ENCODE peak calls at places on chromosomes 13 and 19, in six cellular contexts. D is A549, B is H9, P is body of pancreas, Z is astrocyte, Y is left ventricle myocardium inferior. U is an unnamed sample. For H3K4me1, the result is how much of the 10 kb centered on the place peaks cover.

GRCh38 chr19:40571831-40572495 is 4.7 kb upstream of the SHKBP1 start:
- DNase-seq in D (no peak), B (no peak), P (no peak), Z (no peak), Y (no peak), U (no peak)

GRCh38 chr19:4916292-4917082 is 7.2 kb downstream of the UHRF1 start:
- DNase-seq in D (no peak), B (no peak), P (no peak), Z (no peak), Y (no peak), U (peak)

GRCh38 chr19:4967738-4968461 is 1.0 kb upstream of the KDM4B start:
- DNase-seq in D (no peak), B (no peak), P (no peak), Z (no peak), Y (no peak), U (no peak)

GRCh38 chr13:26046639-26047038 is 5.2 kb downstream of the SHISA2 start:
- DNase-seq in D (no peak), B (no peak), P (no peak), Z (no peak), Y (no peak), U (no peak)

GRCh38 chr19:5913739-5914357 is at the start of gene CAPS:
- DNase-seq in D (peak), B (no peak), P (peak), Z (peak), Y (peak), U (no peak)

GRCh38 chr13:76725211-76725610 is 161.0 kb downstream of the KCTD12 start:
- DNase-seq in D (no peak), B (no peak), P (no peak), Z (peak), Y (no peak), U (no peak)

GRCh38 chr19:55467236-55468053 is 2.9 kb upstream of the C19orf85 start:
- DNase-seq in D (peak), B (peak), P (peak), Z (no peak), Y (peak), U (peak)

GRCh38 chr19:48274173-48274572 is 4.3 kb downstream of the ZNF114 start:
- DNase-seq in D (no peak), B (no peak), P (no peak), Z (no peak), Y (no peak), U (no peak)

GRCh38 chr13:60654405-60654804 is 257.4 kb downstream of the TDRD3 start:
- DNase-seq in D (peak), B (no peak), P (peak), Z (no peak), Y (peak), U (no peak)

GRCh38 chr19:53555352-53555751 is 17.4 kb downstream of the ZNF331 start:
- DNase-seq in D (no peak), B (no peak), P (no peak), Z (no peak), Y (no peak), U (no peak)

GRCh38 chr13:99028890-99029289 is 51.0 kb upstream of the DOCK9 start:
- DNase-seq in D (peak), B (peak), P (no peak), Z (no peak), Y (no peak), U (no peak)

GRCh38 chr19:10587022-10587838 is at the start of gene AP1M2:
- DNase-seq in D (no peak), B (peak), P (peak), Z (no peak), Y (no peak), U (no peak)

GRCh38 chr13:101736551-101736950 is 284.1 kb downstream of the ITGBL1 start:
- DNase-seq in D (no peak), B (no peak), P (no peak), Z (no peak), Y (no peak), U (no peak)

GRCh38 chr13:110421061-110421460 is 114.0 kb downstream of the COL4A2 start:
- DNase-seq in D (no peak), B (no peak), P (no peak), Z (peak), Y (no peak), U (no peak)

GRCh38 chr19:13146763-13147563 is 3.2 kb downstream of the STX10 start:
- DNase-seq in D (peak), B (no peak), P (peak), Z (no peak), Y (no peak), U (no peak)

GRCh38 chr13:35988648-35989081 is 142.5 kb downstream of the DCLK1 start:
- DNase-seq in D (no peak), B (no peak), P (no peak), Z (peak), Y (no peak), U (no peak)

GRCh38 chr13:101919541-101920306 is 467.2 kb downstream of the ITGBL1 start:
- DNase-seq in D (no peak), B (peak), P (no peak), Z (peak), Y (peak), U (no peak)

GRCh38 chr13:33815011-33815550 is 2.9 kb upstream of the RFC3 start:
- DNase-seq in D (no peak), B (no peak), P (no peak), Z (no peak), Y (no peak), U (no peak)

GRCh38 chr19:1853295-1854031 is 5.2 kb upstream of the REXO1 start:
- DNase-seq in D (peak), B (peak), P (peak), Z (no peak), Y (peak), U (peak)

GRCh38 chr19:55175117-55175867 is 4.8 kb downstream of the SYT5 start:
- DNase-seq in D (no peak), B (peak), P (no peak), Z (no peak), Y (no peak), U (no peak)

GRCh38 chr19:33606556-33606955 is 15.2 kb upstream of the CHST8 start:
- DNase-seq in D (no peak), B (no peak), P (no peak), Z (no peak), Y (no peak), U (no peak)

GRCh38 chr13:49502954-49503353 is 7.2 kb downstream of the PHF11 start:
- DNase-seq in D (no peak), B (no peak), P (peak), Z (no peak), Y (no peak), U (no peak)

GRCh38 chr19:40348961-40349507 is 539 bp downstream of the PLD3 start:
- DNase-seq in D (peak), B (no peak), P (peak), Z (peak), Y (no peak), U (no peak)

GRCh38 chr13:28474491-28475134 is 20.3 kb downstream of the FLT1 start:
- DNase-seq in D (no peak), B (no peak), P (no peak), Z (no peak), Y (no peak), U (no peak)
- H3K4me1 ChIP-seq in D (under half), B (under half), P (under half), Z (under half), Y (half or more), U (under half)

DNA sequence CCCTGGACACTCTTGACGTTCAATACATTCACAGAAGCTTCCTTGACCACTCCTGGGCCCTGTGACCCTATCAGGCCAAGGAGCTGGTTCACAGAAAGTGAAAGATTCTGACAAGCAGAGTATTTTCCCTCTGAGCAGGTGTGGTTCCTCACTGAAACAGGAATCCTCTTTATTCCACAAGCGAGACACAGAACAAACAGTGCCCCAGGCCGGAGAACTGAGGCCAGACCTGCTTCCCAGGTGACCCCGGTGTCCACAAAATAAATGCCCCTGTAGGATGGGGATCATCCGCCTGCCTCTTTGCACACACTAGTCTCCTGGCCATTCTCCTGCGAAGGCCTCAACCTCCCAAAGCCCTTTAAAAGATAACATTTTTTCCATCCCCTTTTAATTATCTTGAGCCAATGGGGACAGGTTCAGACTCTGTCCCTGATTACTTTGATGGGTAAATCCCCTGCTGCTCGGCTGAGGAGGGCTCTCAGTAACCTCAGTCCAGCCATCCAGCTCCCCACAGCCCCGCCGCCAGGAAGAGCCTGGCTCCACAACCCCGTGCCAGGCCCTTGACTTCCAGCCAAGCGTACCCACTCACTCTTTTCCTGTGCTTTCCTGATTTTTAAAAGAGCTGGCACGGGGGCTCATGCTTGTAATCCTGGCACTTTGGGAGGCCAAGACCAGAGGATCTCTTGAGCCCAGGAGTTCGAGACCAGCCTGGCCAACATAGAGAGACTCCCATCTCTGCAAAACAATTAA is 129.1 kb downstream of the FOXO1 start:
- DNase-seq in D (no peak), B (no peak), P (no peak), Z (no peak), Y (no peak), U (no peak)
- H3K27ac ChIP-seq in D (peak), B (no peak), P (peak), Z (no peak), Y (no peak), U (no peak)

GRCh38 chr13:113183450-113184129 is 24.9 kb downstream of the PCID2 start:
- DNase-seq in D (peak), B (no peak), P (no peak), Z (no peak), Y (no peak), U (no peak)
- H3K4me1 ChIP-seq in D (under half), B (under half), P (under half), Z (half or more), Y (under half), U (half or more)

GRCh38 chr19:44850641-44851109 is 4.6 kb downstream of the NECTIN2 start:
- DNase-seq in D (no peak), B (no peak), P (no peak), Z (no peak), Y (peak), U (no peak)

GRCh38 chr19:44857837-44858236 is 11.7 kb downstream of the NECTIN2 start:
- DNase-seq in D (no peak), B (no peak), P (peak), Z (no peak), Y (no peak), U (no peak)

GRCh38 chr19:44851427-44851826 is 5.3 kb downstream of the NECTIN2 start:
- DNase-seq in D (no peak), B (no peak), P (no peak), Z (no peak), Y (no peak), U (no peak)

GRCh38 chr19:44855606-44856005 is 9.5 kb downstream of the NECTIN2 start:
- DNase-seq in D (no peak), B (no peak), P (no peak), Z (no peak), Y (no peak), U (no peak)

GRCh38 chr19:44856438-44857083 is 10.5 kb downstream of the NECTIN2 start:
- DNase-seq in D (no peak), B (no peak), P (peak), Z (peak), Y (peak), U (no peak)
- H3K27ac ChIP-seq in D (no peak), B (no peak), P (peak), Z (peak), Y (peak), U (no peak)

DNA sequence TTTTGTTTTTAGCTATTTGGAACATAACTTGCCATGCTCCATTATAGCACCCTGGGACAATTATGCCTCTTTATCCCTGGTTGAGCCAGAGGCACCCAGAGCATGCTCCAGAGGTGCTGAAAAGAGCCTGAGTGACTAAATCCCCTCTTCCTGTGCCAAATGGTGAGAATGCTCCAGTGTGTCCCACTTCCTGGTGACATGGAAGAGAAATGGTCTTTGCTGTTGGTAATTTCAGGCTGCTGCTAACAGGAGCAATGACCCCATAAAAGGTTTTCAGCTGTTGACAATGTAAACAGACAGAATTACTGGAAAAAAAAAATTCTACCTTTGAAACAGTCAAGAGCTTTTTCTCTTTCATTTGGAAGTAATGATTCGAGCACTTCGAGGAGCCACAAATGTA is 341.8 kb downstream of the FGF9 start:
- DNase-seq in D (no peak), B (no peak), P (no peak), Z (no peak), Y (no peak), U (no peak)
- H3K4me1 ChIP-seq in D (under half), B (under half), P (under half), Z (under half), Y (under half), U (under half)

DNA sequence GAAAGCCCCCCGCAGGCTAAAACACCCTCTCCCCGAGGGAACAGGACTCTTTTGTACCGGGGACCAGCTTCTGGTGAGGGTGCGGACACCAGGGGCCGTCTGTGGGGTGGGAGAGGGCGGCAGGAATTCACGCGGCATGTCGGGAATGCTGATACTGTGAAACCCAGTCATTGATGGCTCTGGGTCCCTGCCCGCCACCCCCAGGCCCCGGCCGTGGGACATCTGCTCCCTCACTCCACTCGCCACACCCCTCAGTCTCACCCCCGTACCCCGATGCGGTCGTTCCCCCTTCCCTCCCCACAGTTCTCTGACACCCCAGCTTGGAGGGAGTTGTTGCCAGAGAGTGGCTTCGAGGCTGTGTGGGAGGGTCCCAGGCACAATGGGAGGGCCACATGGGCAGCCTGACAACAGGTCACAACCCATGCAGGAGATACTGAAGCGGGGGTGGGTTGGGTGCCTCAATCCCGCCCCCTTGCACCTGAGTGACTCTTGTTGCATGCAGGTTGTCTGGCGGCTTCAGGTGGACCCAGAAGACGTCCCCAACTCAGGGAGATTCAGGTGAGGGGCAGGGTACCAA is 1.9 kb downstream of the MAG start:
- DNase-seq in D (no peak), B (no peak), P (no peak), Z (no peak), Y (no peak), U (no peak)
- H3K27ac ChIP-seq in D (no peak), B (no peak), P (no peak), Z (no peak), Y (no peak), U (no peak)